ENCODE peak calls at places on chromosome 10, in four cellular contexts. M is cardiac fibroblast, S is mammary epithelial cell, P is A549. B is an unnamed sample.

GRCh38 chr10:101535949-101536348 is 52.1 kb downstream of the POLL start:
- DNase-seq in M (peak; percentile 10), S (no peak), P (no peak), B (no peak)

GRCh38 chr10:28668363-28669226 is 8.7 kb upstream of the BAMBI start:
- DNase-seq in M (peak; percentile 59), S (peak; percentile 31), P (peak; percentile 44), B (peak; percentile 41)

GRCh38 chr10:33117816-33118215 is 159.8 kb upstream of the ITGB1 start:
- DNase-seq in M (no peak), S (no peak), P (no peak), B (no peak)

GRCh38 chr10:32961892-32962369 is 3.9 kb upstream of the ITGB1 start:
- DNase-seq in M (peak; percentile 91), S (peak; percentile 87), P (no peak), B (no peak)

GRCh38 chr10:91779011-91779605 is 19.1 kb upstream of the TNKS2 start:
- DNase-seq in M (no peak), S (no peak), P (no peak), B (no peak)

GRCh38 chr10:3791974-3792633 is 7.1 kb upstream of the KLF6 start:
- DNase-seq in M (no peak), S (no peak), P (no peak), B (no peak)

GRCh38 chr10:116770281-116770680 is 27.9 kb upstream of the HSPA12A start:
- DNase-seq in M (no peak), S (no peak), P (no peak), B (no peak)

GRCh38 chr10:4013651-4014085 is 228.7 kb upstream of the KLF6 start:
- DNase-seq in M (no peak), S (peak; percentile 15), P (no peak), B (peak; percentile 29)

GRCh38 chr10:114541081-114541833 is 116.8 kb downstream of the ABLIM1 start:
- DNase-seq in M (peak; percentile 91), S (peak; percentile 89), P (no peak), B (peak; percentile 62)

GRCh38 chr10:15427836-15428414 is 56.8 kb upstream of the FAM171A1 start:
- DNase-seq in M (peak; percentile 76), S (peak; percentile 23), P (no peak), B (no peak)

GRCh38 chr10:124589491-124590006 is 127.9 kb downstream of the LHPP start:
- DNase-seq in M (peak; percentile 34), S (no peak), P (no peak), B (no peak)

GRCh38 chr10:73576890-73577591 is 14.1 kb downstream of the USP54 start:
- DNase-seq in M (no peak), S (peak; percentile 44), P (no peak), B (no peak)

GRCh38 chr10:13690281-13690825 is 103.6 kb downstream of the PRPF18 start:
- DNase-seq in M (no peak), S (peak; percentile 95), P (no peak), B (no peak)

GRCh38 chr10:28801869-28802268 is 124.5 kb downstream of the BAMBI start:
- DNase-seq in M (no peak), S (no peak), P (no peak), B (no peak)

GRCh38 chr10:112904000-112904399 is 46.0 kb upstream of the TCF7L2 start:
- DNase-seq in M (peak; percentile 29), S (peak; percentile 63), P (peak; percentile 85), B (no peak)

GRCh38 chr10:17751781-17752445 is at the start of gene TMEM236:
- DNase-seq in M (no peak), S (no peak), P (no peak), B (no peak)

GRCh38 chr10:124875596-124875995 is 66.3 kb upstream of the ZRANB1 start:
- DNase-seq in M (peak; percentile 61), S (peak; percentile 50), P (no peak), B (no peak)

GRCh38 chr10:78729810-78730209 is 339.0 kb upstream of the ZMIZ1 start:
- DNase-seq in M (no peak), S (no peak), P (no peak), B (no peak)

GRCh38 chr10:71218046-71218832 is 5.9 kb downstream of the UNC5B start:
- DNase-seq in M (no peak), S (peak; percentile 83), P (no peak), B (no peak)

GRCh38 chr10:124518366-124518765 is 56.7 kb downstream of the LHPP start:
- DNase-seq in M (no peak), S (no peak), P (no peak), B (no peak)

GRCh38 chr10:21919906-21920305 is 83.6 kb downstream of the DNAJC1 start:
- DNase-seq in M (peak; percentile 13), S (no peak), P (no peak), B (no peak)

GRCh38 chr10:33507662-33508425 is 173.4 kb upstream of the NRP1 start:
- DNase-seq in M (no peak), S (no peak), P (no peak), B (no peak)

GRCh38 chr10:60549686-60550085 is 160.0 kb upstream of the ANK3 start:
- DNase-seq in M (peak; percentile 32), S (peak; percentile 38), P (peak; percentile 10), B (no peak)

GRCh38 chr10:75073442-75073841 is 38.0 kb upstream of the SAMD8 start:
- DNase-seq in M (no peak), S (no peak), P (no peak), B (no peak)

GRCh38 chr10:75074711-75075445 is 36.6 kb upstream of the SAMD8 start:
- DNase-seq in M (no peak), S (no peak), P (no peak), B (no peak)

GRCh38 chr10:75079436-75080083 is 31.9 kb upstream of the SAMD8 start:
- DNase-seq in M (no peak), S (no peak), P (no peak), B (no peak)

GRCh38 chr10:75072727-75073126 is 38.7 kb upstream of the SAMD8 start:
- DNase-seq in M (no peak), S (no peak), P (no peak), B (no peak)

DNA sequence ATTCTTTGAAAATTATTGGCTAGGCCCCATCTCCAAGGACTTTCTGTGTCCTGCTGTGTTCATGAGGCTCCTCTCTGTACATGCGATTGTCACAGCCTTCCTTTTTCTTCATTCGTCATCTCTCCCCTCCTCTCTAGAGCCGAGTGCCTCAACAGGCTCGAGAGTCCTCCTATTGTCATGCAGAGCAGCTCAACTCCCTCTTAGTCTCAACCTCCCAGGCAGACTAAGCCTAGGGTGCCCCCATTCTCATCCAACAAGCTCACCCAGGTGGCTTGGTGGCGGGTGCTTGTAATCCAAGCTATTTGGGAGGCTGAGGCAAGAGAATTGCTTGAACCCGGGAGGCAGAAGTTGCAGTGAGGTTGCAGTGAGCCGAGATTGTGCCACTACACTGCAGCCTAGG is 35.1 kb upstream of the SAMD8 start:
- DNase-seq in M (no peak), S (no peak), P (no peak), B (no peak)
- H3K4me3 ChIP-seq in M (no peak overlapping the region), S (no peak overlapping the region), P (no peak overlapping the region), B (no peak overlapping the region)

GRCh38 chr10:110730345-110731055 is 86.4 kb downstream of the RBM20 start:
- DNase-seq in M (no peak), S (no peak), P (no peak), B (no peak)

GRCh38 chr10:110737886-110738634 is 93.9 kb downstream of the RBM20 start:
- DNase-seq in M (peak; percentile 82), S (no peak), P (no peak), B (no peak)

GRCh38 chr10:110735620-110736027 is 91.5 kb downstream of the RBM20 start:
- DNase-seq in M (no peak), S (no peak), P (no peak), B (no peak)

GRCh38 chr10:110733256-110733952 is 89.3 kb downstream of the RBM20 start:
- DNase-seq in M (no peak), S (peak; percentile 16), P (no peak), B (no peak)
- H3K4me3 ChIP-seq in M (peak overlapping the region; percentile 35), S (peak overlapping the region; percentile 15), P (peak overlapping the region; percentile 25), B (peak overlapping the region; percentile 40)

GRCh38 chr10:44382131-44382858 is 2.6 kb downstream of the CXCL12 start:
- DNase-seq in M (no peak), S (no peak), P (no peak), B (no peak)
- H3K4me3 ChIP-seq in M (peak overlapping the region; percentile 72), S (no peak overlapping the region), P (no peak overlapping the region), B (peak overlapping the region; percentile 93)

GRCh38 chr10:985361-985760 is 2.9 kb upstream of the GTPBP4 start:
- DNase-seq in M (no peak), S (no peak), P (no peak), B (no peak)

GRCh38 chr10:986137-986825 is 2.0 kb upstream of the GTPBP4 start:
- DNase-seq in M (peak; percentile 33), S (peak; percentile 82), P (no peak), B (no peak)

GRCh38 chr10:987906-988666 is at the start of gene GTPBP4:
- DNase-seq in M (peak; percentile 98), S (peak; percentile 93), P (peak; percentile 98), B (peak; percentile 99)

GRCh38 chr10:987635-987905 is 664 bp upstream of the GTPBP4 start:
- DNase-seq in M (no peak), S (peak; percentile 16), P (no peak), B (no peak)

GRCh38 chr10:986881-987634 is 1.2 kb upstream of the GTPBP4 start:
- DNase-seq in M (peak; percentile 41), S (peak; percentile 26), P (no peak), B (no peak)
- H3K4me3 ChIP-seq in M (peak overlapping the region; percentile 99), S (peak overlapping the region; percentile 98), P (peak overlapping the region; percentile 89), B (peak overlapping the region; percentile 92)

GRCh38 chr10:115638246-115638645 is 545.1 kb downstream of the ATRNL1 start:
- DNase-seq in M (no peak), S (no peak), P (no peak), B (no peak)
- H3K4me3 ChIP-seq in M (no peak overlapping the region), S (no peak overlapping the region), P (no peak overlapping the region), B (no peak overlapping the region)

GRCh38 chr10:102713814-102714620 is at the start of gene ARL3:
- DNase-seq in M (peak; percentile 99), S (peak; percentile 99), P (peak; percentile 97), B (peak; percentile 98)

GRCh38 chr10:102714621-102715455 is at the start of gene SFXN2:
- DNase-seq in M (no peak), S (no peak), P (no peak), B (no peak)

GRCh38 chr10:102718220-102718619 is 3.8 kb downstream of the SFXN2 start:
- DNase-seq in M (peak; percentile 67), S (no peak), P (no peak), B (no peak)

GRCh38 chr10:102713483-102713813 is 749 bp downstream of the ARL3 start:
- DNase-seq in M (no peak), S (no peak), P (peak; percentile 97), B (no peak)

GRCh38 chr10:102715880-102716279 is 1.4 kb downstream of the SFXN2 start:
- DNase-seq in M (no peak), S (no peak), P (no peak), B (no peak)
- H3K4me3 ChIP-seq in M (no peak overlapping the region), S (no peak overlapping the region), P (no peak overlapping the region), B (no peak overlapping the region)

GRCh38 chr10:96720422-96721206 is at the start of gene PIK3AP1:
- DNase-seq in M (no peak), S (no peak), P (peak; percentile 56), B (peak; percentile 50)
- H3K4me3 ChIP-seq in M (peak within 1 kb of the TSS; percentile 7), S (no peak within 1 kb of the TSS), P (peak within 1 kb of the TSS; percentile 62), B (peak within 1 kb of the TSS; percentile 71)